ENCODE peak calls at places on chromosomes 12 and 14, in nine cellular contexts. A is pancreas, Y is HCT116, I is HL-60, M is fibroblast of lung, F is stomach, W is PC-3, O is mammary epithelial cell, D is A549. N is an unnamed sample.

GRCh38 chr12:47651368-47652254 is 54.2 kb downstream of the RPAP3 start:
- DNase-seq in F (peak), W (peak), I (peak), Y (peak), A (peak), M (peak), D (peak), O (peak), N (peak)

GRCh38 chr12:46664771-46665287 is 161.0 kb downstream of the SLC38A4 start:
- DNase-seq in M (peak), O (peak), F (no peak), W (peak), A (no peak), Y (peak), D (peak), I (peak), N (peak)

GRCh38 chr14:53331921-53332320 is 178.8 kb upstream of the DDHD1 start:
- DNase-seq in W (no peak), O (no peak), F (no peak), A (no peak), D (no peak), M (no peak), Y (no peak), I (no peak), N (no peak)

GRCh38 chr14:64763801-64764511 is 59.7 kb downstream of the PLEKHG3 start:
- DNase-seq in Y (no peak), O (no peak), M (peak), I (peak), W (peak), D (peak), A (peak), F (no peak), N (peak)

GRCh38 chr12:106205208-106206069 is 42.4 kb downstream of the CKAP4 start:
- DNase-seq in D (peak), M (no peak), I (no peak), W (peak), O (peak), A (no peak), F (no peak), Y (peak), N (no peak)

GRCh38 chr12:6450091-6450868 is 1.6 kb upstream of the TAPBPL start:
- DNase-seq in Y (no peak), A (peak), W (no peak), M (no peak), O (no peak), F (no peak), I (no peak), D (no peak), N (no peak)

GRCh38 chr14:22494486-22495135 is 94.4 kb downstream of the DAD1 start:
- DNase-seq in O (no peak), Y (no peak), D (no peak), M (no peak), I (no peak), F (no peak), A (no peak), W (no peak), N (no peak)

GRCh38 chr12:12714276-12715001 is 2.7 kb upstream of the CDKN1B start:
- DNase-seq in F (peak), D (peak), Y (no peak), M (peak), I (peak), O (no peak), A (peak), W (peak), N (no peak)

GRCh38 chr12:110983811-110984210 is 63.4 kb upstream of the MYL2 start:
- DNase-seq in Y (no peak), W (no peak), O (no peak), F (no peak), I (no peak), M (no peak), A (no peak), D (no peak), N (no peak)

GRCh38 chr12:124519741-124520140 is 47.7 kb downstream of the NCOR2 start:
- DNase-seq in M (no peak), O (no peak), D (no peak), W (no peak), F (no peak), Y (no peak), A (no peak), I (no peak), N (no peak)

GRCh38 chr12:116130431-116130830 is 147.1 kb downstream of the MED13L start:
- DNase-seq in W (no peak), M (peak), Y (no peak), I (no peak), A (no peak), D (no peak), F (no peak), O (no peak), N (peak)

GRCh38 chr14:91265404-91265803 is 20.9 kb upstream of the GPR68 start:
- DNase-seq in Y (no peak), I (no peak), O (no peak), W (no peak), F (no peak), M (no peak), A (no peak), D (no peak), N (no peak)

GRCh38 chr12:43856932-43857331 is 21.1 kb downstream of the TMEM117 start:
- DNase-seq in A (no peak), I (no peak), F (no peak), D (no peak), M (no peak), Y (no peak), O (no peak), W (no peak), N (no peak)

GRCh38 chr12:55996201-55996714 is 818 bp upstream of the SUOX start:
- DNase-seq in F (peak), I (peak), Y (no peak), W (peak), M (peak), A (no peak), D (peak), O (peak), N (peak)

GRCh38 chr14:33271891-33272290 is 333.2 kb downstream of the NPAS3 start:
- DNase-seq in I (no peak), M (peak), Y (no peak), W (no peak), O (no peak), D (no peak), A (no peak), F (no peak), N (no peak)

GRCh38 chr12:126747530-126748149 is 1519.3 kb upstream of the TMEM132C start:
- DNase-seq in M (peak), W (peak), I (peak), Y (peak), O (no peak), F (peak), A (peak), D (peak), N (peak)

GRCh38 chr12:18217981-18218380 is 43.3 kb upstream of the PIK3C2G start:
- DNase-seq in I (no peak), O (peak), D (no peak), F (no peak), A (no peak), W (peak), Y (no peak), M (peak), N (no peak)

GRCh38 chr12:131525795-131526508 is 184.9 kb upstream of the SFSWAP start:
- DNase-seq in Y (no peak), W (no peak), A (no peak), M (no peak), O (no peak), F (no peak), I (no peak), D (no peak), N (no peak)

GRCh38 chr14:100059433-100059781 is 5.8 kb upstream of the EVL start:
- DNase-seq in M (no peak), F (no peak), A (no peak), O (peak), I (no peak), W (peak), D (no peak), Y (no peak), N (no peak)

GRCh38 chr14:75497191-75497590 is 25.1 kb upstream of the BATF start:
- DNase-seq in D (no peak), W (no peak), O (no peak), Y (no peak), M (no peak), A (no peak), F (no peak), I (peak), N (no peak)

GRCh38 chr14:62216121-62216520 is 453.9 kb downstream of the SNAPC1 start:
- DNase-seq in W (no peak), I (no peak), O (no peak), D (no peak), F (no peak), Y (no peak), A (no peak), M (no peak), N (no peak)
- H3K4me3 ChIP-seq in W (no peak), I (no peak), O (no peak), D (no peak), F (no peak), Y (no peak), A (no peak), M (no peak), N (no peak)

GRCh38 chr12:113314121-113314529 is 20.8 kb downstream of the SLC8B1 start:
- DNase-seq in W (no peak), Y (no peak), M (peak), I (no peak), F (no peak), A (no peak), D (no peak), O (no peak), N (no peak)

GRCh38 chr12:113318046-113318656 is 16.8 kb downstream of the SLC8B1 start:
- DNase-seq in A (no peak), D (no peak), I (no peak), Y (no peak), F (no peak), M (no peak), W (no peak), O (no peak), N (no peak)

GRCh38 chr12:113317122-113317521 is 17.8 kb downstream of the SLC8B1 start:
- DNase-seq in Y (no peak), O (no peak), I (no peak), A (no peak), M (no peak), D (no peak), F (no peak), W (no peak), N (no peak)

GRCh38 chr12:113315358-113315757 is 19.6 kb downstream of the SLC8B1 start:
- DNase-seq in F (no peak), M (no peak), A (no peak), D (no peak), I (no peak), Y (no peak), W (no peak), O (no peak), N (no peak)

DNA sequence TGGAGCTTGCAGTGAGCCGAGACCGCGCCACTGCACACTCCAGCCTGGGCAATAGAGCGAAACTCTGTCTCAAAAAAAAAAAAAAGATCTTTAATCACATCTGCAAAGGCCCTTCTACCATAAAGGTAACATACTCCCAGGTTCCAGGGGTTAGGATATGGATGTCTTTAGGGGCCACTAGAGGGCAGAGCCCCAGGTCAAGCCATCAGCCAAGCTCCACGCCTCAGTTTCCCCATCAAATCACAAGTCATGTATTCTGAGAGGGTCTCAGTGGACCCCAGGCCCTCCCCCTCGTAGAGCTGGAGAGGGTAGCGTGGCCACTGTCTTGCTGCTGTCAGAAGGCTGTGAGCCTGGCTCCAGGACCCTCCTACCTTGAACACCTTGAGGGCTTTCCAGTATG is 18.8 kb downstream of the SLC8B1 start:
- DNase-seq in I (no peak), F (no peak), M (no peak), Y (no peak), A (no peak), D (no peak), W (no peak), O (no peak), N (no peak)
- TF ChIP-seq CTCF in I (no peak), F (no peak), M (no peak), Y (peak), A (no peak), D (peak), W (peak), O (no peak), N (peak)

GRCh38 chr14:97158102-97158501 is 360.9 kb downstream of the VRK1 start:
- DNase-seq in Y (no peak), W (no peak), F (no peak), O (no peak), M (no peak), A (no peak), D (no peak), I (no peak), N (no peak)
- H3K27ac ChIP-seq in Y (no peak), W (no peak), F (no peak), O (no peak), M (no peak), A (no peak), D (no peak), I (no peak), N (no peak)

GRCh38 chr14:21070610-21071224 is 613 bp downstream of the ARHGEF40 start:
- DNase-seq in F (no peak), A (no peak), I (peak), Y (no peak), O (no peak), D (no peak), M (peak), W (no peak), N (peak)

GRCh38 chr14:21069388-21070082 is 569 bp upstream of the ARHGEF40 start:
- DNase-seq in W (no peak), M (peak), A (peak), O (no peak), I (peak), F (no peak), D (no peak), Y (no peak), N (no peak)

GRCh38 chr14:21070083-21070609 is at the start of gene ARHGEF40:
- DNase-seq in W (peak), F (peak), I (no peak), Y (no peak), O (no peak), A (peak), D (no peak), M (peak), N (peak)

GRCh38 chr14:21066882-21067502 is 3.1 kb upstream of the ARHGEF40 start:
- DNase-seq in O (peak), I (peak), D (peak), M (no peak), W (peak), F (no peak), A (no peak), Y (peak), N (no peak)

DNA sequence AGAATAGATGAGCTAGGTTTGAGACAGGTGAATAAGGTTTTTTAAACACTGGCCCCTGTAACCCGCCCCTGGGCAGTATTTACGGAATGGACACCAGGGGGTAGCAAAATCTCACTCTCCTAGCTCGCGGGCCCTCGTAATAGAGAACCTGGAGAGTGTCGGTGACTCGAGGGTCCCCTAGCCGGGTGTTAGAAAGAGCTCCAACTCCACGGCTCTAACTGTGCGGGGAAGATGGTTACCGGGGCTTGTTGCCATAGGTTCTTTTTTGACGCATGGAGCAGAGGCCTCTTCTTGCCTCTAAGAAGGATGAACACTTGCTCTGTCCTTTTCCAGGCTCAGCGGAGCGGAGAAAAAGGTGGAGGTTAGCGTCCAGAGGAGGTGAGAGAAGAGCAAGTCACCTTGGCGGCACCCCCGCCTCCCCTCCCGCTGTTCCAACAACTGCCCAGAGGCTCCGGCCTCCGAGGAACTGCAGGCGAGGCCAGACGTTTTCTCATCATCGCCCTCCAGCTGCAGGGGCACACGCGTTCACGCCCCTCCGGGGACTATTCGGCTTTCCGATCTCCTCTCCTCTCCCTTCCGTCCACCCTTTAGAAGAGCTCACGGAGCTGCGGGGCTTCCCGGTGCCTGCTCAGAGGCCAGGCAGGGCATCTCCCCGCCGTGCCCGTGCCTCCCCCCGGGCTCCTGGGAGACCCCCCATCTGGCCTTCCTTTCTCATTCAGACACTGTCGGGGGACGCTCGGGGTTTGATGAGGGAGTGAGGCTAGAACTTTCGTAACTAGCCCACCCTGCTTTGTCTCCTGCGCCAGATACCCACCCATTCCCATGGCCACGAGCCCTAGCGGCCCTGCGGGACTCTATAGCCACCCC is 1.4 kb upstream of the ARHGEF40 start:
- DNase-seq in M (peak), O (no peak), Y (peak), A (no peak), W (peak), F (peak), D (peak), I (peak), N (peak)
- H3K4me3 ChIP-seq in M (no peak), O (no peak), Y (no peak), A (peak), W (peak), F (peak), D (no peak), I (no peak), N (peak)

GRCh38 chr12:34190054-34190453 is 167.8 kb downstream of the ALG10 start:
- DNase-seq in O (no peak), W (no peak), F (no peak), Y (no peak), A (no peak), M (no peak), I (no peak), D (no peak), N (no peak)

GRCh38 chr12:34188974-34189373 is 166.7 kb downstream of the ALG10 start:
- DNase-seq in D (no peak), W (no peak), I (no peak), A (no peak), F (no peak), M (no peak), Y (no peak), O (no peak), N (no peak)

GRCh38 chr12:34186492-34186891 is 164.2 kb downstream of the ALG10 start:
- DNase-seq in F (no peak), A (no peak), Y (no peak), W (peak), D (no peak), I (no peak), M (no peak), O (no peak), N (no peak)
- TF ChIP-seq CTCF in F (no peak), A (no peak), Y (no peak), W (peak), D (no peak), I (no peak), M (no peak), O (no peak), N (no peak)

DNA sequence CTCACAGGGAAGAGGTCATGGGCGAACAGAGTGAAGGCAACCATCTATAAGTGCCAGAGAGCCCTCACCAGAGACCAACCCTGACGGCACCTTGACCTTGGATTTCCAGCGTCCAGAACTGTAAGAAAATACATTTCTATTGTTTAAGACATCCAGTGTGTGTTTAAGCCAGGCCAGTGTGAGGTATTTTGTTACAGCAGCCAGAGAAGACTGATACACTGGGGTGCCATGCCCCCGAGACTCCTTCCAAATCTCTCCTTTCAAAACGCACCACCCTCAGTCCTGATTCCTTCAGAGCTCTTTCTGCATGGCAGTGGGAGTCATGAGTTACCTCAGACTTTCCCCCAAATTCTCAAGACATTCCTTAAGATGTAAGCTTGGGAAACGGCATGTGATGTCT is 2.5 kb upstream of the SERPINA5 start:
- DNase-seq in A (no peak), O (no peak), I (no peak), M (no peak), W (no peak), Y (no peak), F (no peak), D (no peak), N (no peak)
- H3K27ac ChIP-seq in A (no peak), O (no peak), I (no peak), M (no peak), W (no peak), Y (no peak), F (no peak), D (no peak), N (no peak)

GRCh38 chr12:49548822-49549648 is 10.2 kb downstream of the KCNH3 start:
- DNase-seq in A (peak), W (no peak), F (peak), M (peak), O (no peak), I (peak), D (no peak), Y (no peak), N (no peak)
- H3K4me3 ChIP-seq in A (no peak), W (no peak), F (peak), M (no peak), O (no peak), I (no peak), D (no peak), Y (no peak), N (peak)

N was measured in brain microvascular endothelial cell.